ENCODE peak calls at places on chromosome 7, in four cellular contexts. J is colonic mucosa, C is fibroblast of mammary gland, R is natural killer cell. Q is an unnamed sample.

GRCh38 chr7:100342761-100343160 is 15.2 kb upstream of the PILRB start:
- DNase-seq in J (no peak), C (no peak), R (no peak), Q (no peak)

GRCh38 chr7:84912993-84913635 is 273.7 kb downstream of the SEMA3D start:
- DNase-seq in J (no peak), C (peak), R (no peak), Q (no peak)

GRCh38 chr7:1458676-1459511 is at the start of gene MICALL2:
- DNase-seq in J (peak), C (peak), R (peak), Q (no peak)

GRCh38 chr7:36396150-36396549 is 6.5 kb downstream of the ANLN start:
- DNase-seq in J (no peak), C (peak), R (no peak), Q (no peak)

GRCh38 chr7:23712368-23713284 is 2.6 kb downstream of the STK31 start:
- DNase-seq in J (no peak), C (peak), R (no peak), Q (no peak)

GRCh38 chr7:22613466-22613865 is 113.5 kb upstream of the STEAP1B start:
- DNase-seq in J (no peak), C (peak), R (no peak), Q (no peak)

GRCh38 chr7:152185514-152185913 is 160.0 kb downstream of the GALNT11 start:
- DNase-seq in J (no peak), C (no peak), R (no peak), Q (no peak)

GRCh38 chr7:145431834-145432233 is 596.0 kb upstream of the TPK1 start:
- DNase-seq in J (no peak), C (no peak), R (no peak), Q (no peak)

GRCh38 chr7:99557196-99557607 is 1.2 kb upstream of the ZNF655 start:
- DNase-seq in J (no peak), C (no peak), R (no peak), Q (no peak)

GRCh38 chr7:98354511-98355249 is 46.2 kb downstream of the BAIAP2L1 start:
- DNase-seq in J (peak), C (peak), R (no peak), Q (no peak)

GRCh38 chr7:36440880-36441279 is 51.2 kb downstream of the ANLN start:
- DNase-seq in J (no peak), C (peak), R (no peak), Q (no peak)

GRCh38 chr7:115007751-115008150 is 85.9 kb downstream of the MDFIC start:
- DNase-seq in J (no peak), C (peak), R (no peak), Q (no peak)

GRCh38 chr7:112439476-112439875 is 10.8 kb upstream of the IFRD1 start:
- DNase-seq in J (no peak), C (no peak), R (no peak), Q (no peak)

GRCh38 chr7:28183627-28184026 is 3.0 kb upstream of the JAZF1 start:
- DNase-seq in J (no peak), C (peak), R (no peak), Q (no peak)

GRCh38 chr7:27095897-27096755 is at the start of gene HOXA1:
- DNase-seq in J (peak), C (peak), R (peak), Q (peak)

GRCh38 chr7:105011771-105012502 is 2.1 kb upstream of the KMT2E start:
- DNase-seq in J (no peak), C (no peak), R (peak), Q (no peak)

GRCh38 chr7:35975851-35976454 is 175.1 kb downstream of the SEPTIN7 start:
- DNase-seq in J (peak), C (peak), R (no peak), Q (peak)

GRCh38 chr7:34190299-34190698 is 285.0 kb downstream of the BMPER start:
- DNase-seq in J (no peak), C (no peak), R (no peak), Q (no peak)

GRCh38 chr7:190196-190595 is 2.2 kb upstream of the FAM20C start:
- DNase-seq in J (no peak), C (no peak), R (no peak), Q (no peak)

GRCh38 chr7:50595538-50596102 is 30.4 kb upstream of the DDC start:
- DNase-seq in J (no peak), C (peak), R (no peak), Q (no peak)

GRCh38 chr7:96973986-96974385 is 31.4 kb upstream of the DLX6 start:
- DNase-seq in J (no peak), C (no peak), R (no peak), Q (no peak)

GRCh38 chr7:96970739-96971138 is 34.6 kb upstream of the DLX6 start:
- DNase-seq in J (no peak), C (no peak), R (no peak), Q (no peak)

DNA sequence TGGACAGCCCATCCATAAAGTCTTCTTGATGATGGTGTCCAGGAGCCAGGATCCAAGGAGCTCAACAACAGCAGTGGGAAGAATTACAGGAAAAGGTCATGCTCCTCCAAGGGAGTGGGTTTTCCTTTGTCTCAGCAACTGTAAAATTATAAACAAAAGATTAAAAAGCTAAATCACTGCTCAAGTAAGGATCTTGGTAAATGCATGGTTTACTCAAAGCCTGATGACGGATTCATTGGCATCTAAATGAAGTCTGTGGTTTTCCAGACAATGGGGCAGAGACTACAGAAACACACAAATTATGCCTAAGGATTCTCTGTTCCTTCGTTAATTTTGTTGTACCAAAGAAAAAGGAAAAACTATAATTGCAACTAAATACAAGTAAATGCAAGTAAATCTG is 36.4 kb upstream of the DLX6 start:
- DNase-seq in J (no peak), C (no peak), R (no peak), Q (no peak)
- TF ChIP-seq CTCF in J (no peak), C (no peak), R (no peak), Q (no peak)

GRCh38 chr7:95244616-95245015 is 79.7 kb downstream of the PON1 start:
- DNase-seq in J (no peak), C (no peak), R (no peak), Q (no peak)

GRCh38 chr7:95250591-95250990 is 73.7 kb downstream of the PON1 start:
- DNase-seq in J (no peak), C (no peak), R (no peak), Q (no peak)

GRCh38 chr7:95251966-95252365 is 72.4 kb downstream of the PON1 start:
- DNase-seq in J (no peak), C (no peak), R (no peak), Q (no peak)

GRCh38 chr7:95245828-95246227 is 78.5 kb downstream of the PON1 start:
- DNase-seq in J (no peak), C (no peak), R (no peak), Q (no peak)

GRCh38 chr7:95246935-95247370 is 77.4 kb downstream of the PON1 start:
- DNase-seq in J (peak), C (peak), R (no peak), Q (peak)
- TF ChIP-seq CTCF in J (peak), C (peak), R (peak), Q (peak)

GRCh38 chr7:103752995-103753394 is 236.5 kb downstream of the RELN start:
- DNase-seq in J (no peak), C (peak), R (no peak), Q (no peak)
- TF ChIP-seq CTCF in J (no peak), C (no peak), R (no peak), Q (no peak)

GRCh38 chr7:103447073-103447960 is 1.3 kb upstream of the SLC26A5 start:
- DNase-seq in J (peak), C (peak), R (no peak), Q (peak)
- TF ChIP-seq CTCF in J (peak), C (peak), R (no peak), Q (peak)

DNA sequence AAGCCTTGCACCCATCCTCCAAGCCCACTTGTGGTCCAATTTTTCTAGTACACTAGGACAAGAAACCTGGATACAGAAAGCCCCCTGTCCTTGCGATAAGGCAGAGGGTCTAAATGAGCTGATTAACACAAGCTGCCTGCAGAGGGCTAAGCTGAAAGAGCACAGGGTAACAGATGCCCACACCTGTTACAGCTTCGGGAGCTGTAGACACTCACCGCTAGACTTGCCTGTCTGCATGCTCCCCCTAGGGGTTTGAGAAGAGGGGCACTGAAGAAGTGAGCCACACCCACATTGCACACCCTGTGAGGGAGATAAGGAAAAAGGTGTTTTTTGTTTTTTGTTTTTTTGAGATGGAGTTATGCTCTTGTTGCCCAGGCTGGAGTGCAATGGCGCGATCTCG is 386.5 kb upstream of the AUTS2 start:
- DNase-seq in J (no peak), C (no peak), R (no peak), Q (no peak)
- TF ChIP-seq CTCF in J (no peak), C (no peak), R (no peak), Q (peak)

GRCh38 chr7:80093349-80093748 is 41.3 kb upstream of the GNAI1 start:
- DNase-seq in J (no peak), C (no peak), R (no peak), Q (no peak)

GRCh38 chr7:80095545-80095944 is 39.1 kb upstream of the GNAI1 start:
- DNase-seq in J (no peak), C (peak), R (no peak), Q (no peak)

GRCh38 chr7:80100254-80100653 is 34.4 kb upstream of the GNAI1 start:
- DNase-seq in J (no peak), C (no peak), R (no peak), Q (no peak)

GRCh38 chr7:80097756-80098155 is 36.9 kb upstream of the GNAI1 start:
- DNase-seq in J (no peak), C (peak), R (no peak), Q (no peak)

DNA sequence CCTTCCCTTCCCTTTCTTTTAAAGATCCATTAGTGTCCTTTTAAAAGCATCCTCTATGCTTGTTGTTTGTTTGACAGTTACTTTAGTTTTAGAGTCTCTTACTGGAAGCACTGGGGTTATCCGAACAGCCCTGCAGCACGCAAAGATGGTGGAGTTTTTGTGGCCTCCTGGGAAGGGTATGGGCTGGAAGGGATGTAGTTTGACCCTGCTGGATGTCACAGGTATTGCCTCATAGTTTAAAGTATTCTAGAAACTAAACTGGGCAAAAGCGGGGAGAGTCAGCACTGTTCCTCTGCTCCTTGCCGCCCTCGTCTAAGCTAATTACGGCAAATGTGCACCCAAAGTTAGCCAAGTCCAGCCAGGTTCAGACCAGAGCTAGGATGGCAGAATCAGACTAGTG is 35.8 kb upstream of the GNAI1 start:
- DNase-seq in J (no peak), C (no peak), R (no peak), Q (no peak)
- TF ChIP-seq CTCF in J (no peak), C (peak), R (no peak), Q (peak)

GRCh38 chr7:17990761-17991160 is 36.9 kb downstream of the PRPS1L1 start:
- DNase-seq in J (no peak), C (no peak), R (no peak), Q (no peak)

GRCh38 chr7:17988136-17988535 is 39.5 kb downstream of the PRPS1L1 start:
- DNase-seq in J (no peak), C (no peak), R (no peak), Q (no peak)

GRCh38 chr7:17989546-17989945 is 38.1 kb downstream of the PRPS1L1 start:
- DNase-seq in J (peak), C (peak), R (no peak), Q (no peak)

GRCh38 chr7:17986826-17987225 is 40.8 kb downstream of the PRPS1L1 start:
- DNase-seq in J (no peak), C (peak), R (no peak), Q (no peak)

GRCh38 chr7:17988858-17989257 is 38.8 kb downstream of the PRPS1L1 start:
- DNase-seq in J (no peak), C (no peak), R (no peak), Q (no peak)
- TF ChIP-seq CTCF in J (no peak), C (no peak), R (no peak), Q (no peak)

GRCh38 chr7:116098175-116098574 is 67.6 kb upstream of the TFEC start:
- DNase-seq in J (no peak), C (no peak), R (no peak), Q (no peak)

GRCh38 chr7:116101709-116102108 is 71.1 kb upstream of the TFEC start:
- DNase-seq in J (no peak), C (peak), R (no peak), Q (no peak)

GRCh38 chr7:116093516-116094301 is 63.1 kb upstream of the TFEC start:
- DNase-seq in J (no peak), C (no peak), R (no peak), Q (no peak)

GRCh38 chr7:116097365-116098009 is 66.9 kb upstream of the TFEC start:
- DNase-seq in J (no peak), C (peak), R (no peak), Q (no peak)
- TF ChIP-seq CTCF in J (no peak), C (peak), R (no peak), Q (peak)

GRCh38 chr7:149860821-149861727 is 12.7 kb upstream of the ATP6V0E2 start:
- DNase-seq in J (no peak), C (no peak), R (no peak), Q (no peak)
- TF ChIP-seq CTCF in J (no peak), C (peak), R (no peak), Q (peak)